ENCODE peak calls at places on chromosomes 3 and 15, in ten cellular contexts. C is AG20443; L is stimulated activated CD4-positive, alpha-beta T cell treated with anti-CD3 and anti-CD28 coated beads, Interleukin-1b, Interleukin-23, amount 100 ng/mL, for 1 hour; Q is T-helper 17 cell; F is NCI-H1092; V is AG04449; R is iris pigment epithelial cell; Y is Panc1; N is M059J; D is ELF-1. H is an unnamed sample.

GRCh38 chr3:5013021-5013906 is 34.0 kb downstream of the BHLHE40 start:
- DNase-seq in C (no peak), L (no peak), Q (no peak), F (no peak), V (no peak), R (peak; percentile 43), Y (no peak), N (peak; percentile 79), D (peak; percentile 84), H (peak; percentile 95)

GRCh38 chr3:126743350-126743749 is 39.3 kb downstream of the CHCHD6 start:
- DNase-seq in C (no peak), L (no peak), Q (no peak), F (no peak), V (no peak), R (no peak), Y (no peak), N (no peak), D (no peak), H (peak; percentile 29)

GRCh38 chr15:42081463-42081830 is 12.9 kb downstream of the PLA2G4D start:
- DNase-seq in C (no peak), L (no peak), Q (no peak), F (no peak), V (no peak), R (no peak), Y (no peak), N (no peak), D (no peak), H (no peak)

GRCh38 chr3:72661115-72661457 is 187.2 kb downstream of the SHQ1 start:
- DNase-seq in C (peak; percentile 90), L (no peak), Q (no peak), F (peak; percentile 90), V (peak; percentile 24), R (peak; percentile 61), Y (no peak), N (peak; percentile 92), D (no peak), H (peak; percentile 84)

GRCh38 chr15:90001062-90001682 is at the start of gene ZNF710:
- DNase-seq in C (peak; percentile 68), L (no peak), Q (peak; percentile 19), F (peak; percentile 51), V (no peak), R (peak; percentile 65), Y (no peak), N (peak; percentile 60), D (peak; percentile 69), H (peak; percentile 78)

GRCh38 chr3:115279939-115280338 is 132.9 kb upstream of the ZBTB20 start:
- DNase-seq in C (peak; percentile 55), L (no peak), Q (no peak), F (no peak), V (peak; percentile 55), R (peak; percentile 56), Y (no peak), N (no peak), D (no peak), H (no peak)

GRCh38 chr3:129016366-129016724 is 15.2 kb downstream of the EFCC1 start:
- DNase-seq in C (no peak), L (no peak), Q (peak; percentile 41), F (peak; percentile 82), V (no peak), R (no peak), Y (no peak), N (peak; percentile 33), D (peak; percentile 65), H (peak; percentile 78)

GRCh38 chr3:144687862-144688261 is 716.2 kb downstream of the DIPK2A start:
- DNase-seq in C (no peak), L (no peak), Q (no peak), F (no peak), V (no peak), R (no peak), Y (no peak), N (peak; percentile 1), D (peak; percentile 32), H (no peak)

GRCh38 chr3:53162672-53163458 is 1.9 kb downstream of the PRKCD start:
- DNase-seq in C (no peak), L (no peak), Q (no peak), F (no peak), V (no peak), R (no peak), Y (no peak), N (no peak), D (no peak), H (peak; percentile 65)

GRCh38 chr3:88195951-88196434 is 46.2 kb downstream of the C3orf38 start:
- DNase-seq in C (no peak), L (peak; percentile 14), Q (no peak), F (no peak), V (no peak), R (peak; percentile 47), Y (no peak), N (peak; percentile 70), D (no peak), H (no peak)

GRCh38 chr3:185460719-185461350 is 38.0 kb downstream of the TMEM41A start:
- DNase-seq in C (peak; percentile 46), L (no peak), Q (no peak), F (no peak), V (no peak), R (peak; percentile 37), Y (peak; percentile 32), N (peak; percentile 51), D (no peak), H (no peak)

GRCh38 chr3:157089455-157090221 is 70.3 kb downstream of the CCNL1 start:
- DNase-seq in C (no peak), L (peak; percentile 5), Q (peak; percentile 54), F (no peak), V (no peak), R (peak; percentile 30), Y (peak; percentile 18), N (peak; percentile 44), D (peak; percentile 28), H (no peak)

GRCh38 chr3:46496745-46497555 is 826 bp upstream of the RTP3 start:
- DNase-seq in C (no peak), L (peak; percentile 11), Q (peak; percentile 25), F (no peak), V (no peak), R (no peak), Y (no peak), N (peak; percentile 67), D (peak; percentile 31), H (no peak)

GRCh38 chr3:135918600-135918999 is 46.9 kb upstream of the PPP2R3A start:
- DNase-seq in C (peak; percentile 69), L (no peak), Q (no peak), F (no peak), V (no peak), R (peak; percentile 56), Y (no peak), N (peak; percentile 59), D (no peak), H (no peak)

GRCh38 chr15:58309993-58310928 is 121.5 kb upstream of the LIPC start:
- DNase-seq in C (no peak), L (no peak), Q (no peak), F (no peak), V (no peak), R (no peak), Y (no peak), N (no peak), D (no peak), H (no peak)

GRCh38 chr15:68055224-68055705 is 1.1 kb downstream of the PIAS1 start:
- DNase-seq in C (peak; percentile 35), L (peak; percentile 31), Q (peak; percentile 17), F (no peak), V (no peak), R (peak; percentile 73), Y (no peak), N (peak; percentile 73), D (peak; percentile 25), H (no peak)

GRCh38 chr3:64740232-64740631 is 52.4 kb upstream of the ADAMTS9 start:
- DNase-seq in C (peak; percentile 55), L (no peak), Q (no peak), F (no peak), V (no peak), R (peak; percentile 47), Y (no peak), N (peak; percentile 5), D (peak; percentile 8), H (peak; percentile 69)

GRCh38 chr3:138625707-138626365 is 17.3 kb downstream of the FAIM start:
- DNase-seq in C (peak; percentile 20), L (no peak), Q (no peak), F (no peak), V (no peak), R (peak; percentile 82), Y (no peak), N (peak; percentile 70), D (no peak), H (no peak)

GRCh38 chr3:114557791-114558190 is 264.0 kb downstream of the TIGIT start:
- DNase-seq in C (no peak), L (no peak), Q (no peak), F (no peak), V (no peak), R (peak; percentile 65), Y (no peak), N (peak; percentile 43), D (no peak), H (no peak)

GRCh38 chr3:108106449-108106848 is 15.6 kb upstream of the CD47 start:
- DNase-seq in C (no peak), L (no peak), Q (no peak), F (no peak), V (no peak), R (no peak), Y (no peak), N (no peak), D (no peak), H (no peak)

GRCh38 chr15:65362491-65362890 is 15.3 kb downstream of the IGDCC3 start:
- DNase-seq in C (no peak), L (no peak), Q (no peak), F (no peak), V (no peak), R (no peak), Y (no peak), N (no peak), D (no peak), H (no peak)

GRCh38 chr3:129238945-129239705 is 10.3 kb upstream of the COPG1 start:
- DNase-seq in C (peak; percentile 73), L (no peak), Q (no peak), F (no peak), V (no peak), R (peak; percentile 76), Y (no peak), N (no peak), D (no peak), H (no peak)

GRCh38 chr3:129118745-129119144 is 2.9 kb downstream of the RAB43 start:
- DNase-seq in C (no peak), L (no peak), Q (peak; percentile 25), F (no peak), V (no peak), R (no peak), Y (no peak), N (no peak), D (no peak), H (no peak)

GRCh38 chr3:48406443-48407431 is 23.1 kb downstream of the PLXNB1 start:
- DNase-seq in C (no peak), L (no peak), Q (no peak), F (no peak), V (no peak), R (no peak), Y (no peak), N (no peak), D (no peak), H (peak; percentile 51)

GRCh38 chr15:71136159-71137137 is 21.2 kb downstream of the THSD4 start:
- DNase-seq in C (peak; percentile 60), L (no peak), Q (no peak), F (no peak), V (no peak), R (peak; percentile 86), Y (no peak), N (peak; percentile 95), D (peak; percentile 66), H (peak; percentile 92)

GRCh38 chr3:47503033-47503432 is 10.5 kb downstream of the ELP6 start:
- DNase-seq in C (no peak), L (no peak), Q (no peak), F (no peak), V (no peak), R (no peak), Y (no peak), N (no peak), D (no peak), H (no peak)

GRCh38 chr3:185630182-185630622 is 44.1 kb downstream of the SENP2 start:
- DNase-seq in C (peak; percentile 32), L (no peak), Q (no peak), F (no peak), V (no peak), R (peak; percentile 54), Y (no peak), N (peak; percentile 88), D (no peak), H (no peak)

GRCh38 chr3:52195823-52196331 is 2.1 kb upstream of the ALAS1 start:
- DNase-seq in C (peak; percentile 75), L (no peak), Q (no peak), F (no peak), V (no peak), R (peak; percentile 57), Y (no peak), N (peak; percentile 42), D (no peak), H (peak; percentile 43)